ENCODE peak calls at places on chromosomes 2 and 18, in four cellular contexts. G is neural progenitor cell; J is activated naive CD4-positive, alpha-beta T cell treated with anti-CD3 and anti-CD28 coated beads, Interleukin-2, amount 10 ng/mL, durations not matched to agents 7 days and 5 days; N is AG09309. K is an unnamed sample.
A peak's percentile ranks its signal among the peaks of the same experiment; 100 is the strongest.

GRCh38 chr18:36066731-36067117 is 635 bp downstream of the RPRD1A start:
- DNase-seq in G (no peak), J (no peak), N (no peak), K (no peak)

GRCh38 chr2:27000995-27001394 is 30.6 kb downstream of the MAPRE3 start:
- DNase-seq in N (no peak), J (no peak), G (no peak), K (no peak)

GRCh38 chr2:133026536-133027177 is 356.7 kb upstream of the LYPD1 start:
- DNase-seq in J (no peak), N (no peak), G (peak; percentile 69), K (peak; percentile 39)

GRCh38 chr2:40584432-40584831 is 132.5 kb upstream of the SLC8A1 start:
- DNase-seq in N (no peak), J (no peak), G (no peak), K (no peak)

GRCh38 chr2:27664622-27665363 is 1.1 kb downstream of the SLC4A1AP start:
- DNase-seq in N (no peak), J (no peak), G (no peak), K (no peak)

GRCh38 chr2:25700221-25700660 is 26.9 kb upstream of the DTNB start:
- DNase-seq in G (peak; percentile 48), N (peak; percentile 67), J (peak; percentile 44), K (no peak)

GRCh38 chr2:237262838-237263771 is 150.9 kb downstream of the COL6A3 start:
- DNase-seq in G (no peak), J (no peak), N (no peak), K (no peak)

GRCh38 chr2:157304811-157305712 is 20.6 kb downstream of the ERMN start:
- DNase-seq in J (no peak), N (no peak), G (peak; percentile 14), K (no peak)

GRCh38 chr18:9348766-9349165 is 14.2 kb downstream of the TWSG1 start:
- DNase-seq in N (no peak), J (no peak), G (no peak), K (no peak)

GRCh38 chr2:178392215-178392614 is 58.8 kb downstream of the PRKRA start:
- DNase-seq in N (no peak), G (no peak), J (no peak), K (no peak)

GRCh38 chr2:189876271-189876670 is 92.0 kb downstream of the PMS1 start:
- DNase-seq in G (no peak), N (no peak), J (no peak), K (no peak)

GRCh38 chr2:181312515-181312927 is 144.7 kb upstream of the ITGA4 start:
- DNase-seq in N (no peak), G (no peak), J (peak; percentile 42), K (no peak)

GRCh38 chr2:161316686-161317085 is 8.5 kb downstream of the PSMD14 start:
- DNase-seq in G (no peak), J (no peak), N (no peak), K (no peak)

GRCh38 chr2:173990970-173991819 is 26.0 kb upstream of the SP3 start:
- DNase-seq in G (no peak), N (no peak), J (no peak), K (no peak)

GRCh38 chr2:136582631-136583205 is 182.6 kb upstream of the THSD7B start:
- DNase-seq in N (no peak), J (peak; percentile 54), G (peak; percentile 78), K (peak; percentile 11)

GRCh38 chr2:210199186-210199765 is 26.0 kb downstream of the ACADL start:
- DNase-seq in J (no peak), G (peak; percentile 12), N (no peak), K (no peak)

GRCh38 chr2:217900010-217900779 is 102.6 kb downstream of the TNS1 start:
- DNase-seq in J (no peak), G (no peak), N (no peak), K (no peak)

GRCh38 chr2:72012886-72013574 is 134.6 kb downstream of the CYP26B1 start:
- DNase-seq in J (no peak), N (no peak), G (no peak), K (peak; percentile 67)

GRCh38 chr2:134372141-134372540 is 118.3 kb downstream of the MGAT5 start:
- DNase-seq in N (peak; percentile 14), G (no peak), J (no peak), K (no peak)

GRCh38 chr2:215280326-215280725 is 31.5 kb upstream of the ATIC start:
- DNase-seq in N (no peak), G (no peak), J (no peak), K (no peak)

GRCh38 chr2:23591111-23591510 is 206.1 kb downstream of the KLHL29 start:
- DNase-seq in N (no peak), G (no peak), J (no peak), K (peak; percentile 33)

GRCh38 chr2:177246000-177246399 is 18.5 kb downstream of the NFE2L2 start:
- DNase-seq in J (no peak), G (peak; percentile 17), N (no peak), K (peak; percentile 23)

GRCh38 chr2:234278556-234279286 is 218.2 kb downstream of the ARL4C start:
- DNase-seq in J (peak; percentile 46), N (no peak), G (no peak), K (no peak)

GRCh38 chr2:196681510-196681909 is 42.0 kb downstream of the CCDC150 start:
- DNase-seq in N (no peak), J (no peak), G (no peak), K (no peak)

K was measured in ELF-1.